ENCODE peak calls at places on chromosomes 4 and X, in nine cellular contexts. N is foreskin keratinocyte, E is hippocampal formation, U is AG04450, F is RWPE1, Z is M059J, D is GM04504, B is BE2C, P is amygdala. W is an unnamed sample.

GRCh38 chr4:186109245-186109644 is 4.7 kb downstream of the FAM149A start:
- DNase-seq in F (no peak), Z (no peak), P (no peak), B (no peak), E (no peak), N (no peak), D (no peak), U (no peak), W (peak)

GRCh38 chr4:174216935-174217272 is 66.6 kb downstream of the FBXO8 start:
- DNase-seq in E (no peak), U (no peak), D (no peak), Z (no peak), P (no peak), F (no peak), N (no peak), B (no peak), W (no peak)

GRCh38 chr4:167541286-167541685 is 307.0 kb upstream of the SPOCK3 start:
- DNase-seq in B (no peak), U (no peak), N (peak), D (no peak), Z (no peak), E (no peak), F (no peak), P (no peak), W (no peak)

GRCh38 chr4:139872274-139872673 is 206.7 kb downstream of the MGST2 start:
- DNase-seq in D (peak), P (no peak), N (peak), B (no peak), E (no peak), Z (peak), U (peak), F (peak), W (no peak)

GRCh38 chrX:44312421-44312820 is 31.1 kb downstream of the EFHC2 start:
- DNase-seq in E (no peak), D (no peak), U (no peak), Z (no peak), B (no peak), P (no peak), N (no peak), F (no peak), W (no peak)

GRCh38 chr4:10808591-10808990 is 124.0 kb upstream of the CLNK start:
- DNase-seq in P (peak), Z (peak), N (no peak), D (no peak), E (peak), F (no peak), B (no peak), U (peak), W (no peak)

GRCh38 chr4:29277381-29277780 is 1442.8 kb upstream of the PCDH7 start:
- DNase-seq in B (no peak), Z (peak), E (no peak), P (no peak), D (no peak), F (peak), U (no peak), N (peak), W (no peak)

GRCh38 chr4:26496207-26496783 is 6.0 kb upstream of the CCKAR start:
- DNase-seq in P (no peak), D (no peak), B (no peak), E (no peak), Z (no peak), N (no peak), U (no peak), F (no peak), W (no peak)

GRCh38 chrX:16199343-16199742 is 32.1 kb downstream of the MAGEB17 start:
- DNase-seq in P (no peak), E (no peak), F (no peak), U (no peak), N (peak), D (no peak), Z (no peak), B (no peak), W (no peak)

GRCh38 chr4:71066737-71067716 is 73.6 kb downstream of the DCK start:
- DNase-seq in D (no peak), E (no peak), P (no peak), Z (no peak), F (no peak), U (no peak), N (no peak), B (no peak), W (no peak)

GRCh38 chr4:39331191-39331590 is 35.0 kb downstream of the RFC1 start:
- DNase-seq in Z (no peak), U (no peak), E (no peak), P (no peak), F (no peak), B (no peak), D (no peak), N (no peak), W (no peak)

GRCh38 chr4:166091914-166092510 is 219.0 kb downstream of the TLL1 start:
- DNase-seq in N (peak), D (peak), Z (peak), P (no peak), U (no peak), F (peak), E (peak), B (no peak), W (no peak)

GRCh38 chr4:23932935-23933334 is 43.1 kb upstream of the PPARGC1A start:
- DNase-seq in Z (peak), E (no peak), D (no peak), U (no peak), N (peak), F (no peak), B (no peak), P (no peak), W (no peak)